ENCODE peak calls at places on chromosomes 13 and 19, in nine cellular contexts. D, W, J, I, A, F, K, O and P are unnamed samples.

GRCh38 chr13:20270163-20270865 is 38.2 kb upstream of the GJB6 start:
- DNase-seq in O (no peak), J (peak), A (no peak), I (no peak), D (no peak), K (peak), F (peak), W (no peak), P (no peak)

GRCh38 chr13:39612023-39612637 is 9.1 kb upstream of the LHFPL6 start:
- DNase-seq in K (peak), W (peak), A (peak), F (peak), J (peak), I (peak), O (peak), D (peak), P (peak)

GRCh38 chr13:67223024-67223423 is 7.1 kb downstream of the PCDH9 start:
- DNase-seq in O (no peak), W (no peak), A (no peak), F (peak), J (peak), I (peak), D (peak), K (peak), P (no peak)

GRCh38 chr13:83184819-83185218 is 697.5 kb downstream of the SLITRK1 start:
- DNase-seq in O (no peak), D (peak), I (peak), K (peak), F (peak), J (peak), W (no peak), A (no peak), P (no peak)

GRCh38 chr19:43620061-43621001 is 902 bp upstream of the ZNF428 start:
- DNase-seq in A (no peak), K (no peak), O (peak), J (no peak), I (no peak), D (no peak), W (no peak), F (no peak), P (no peak)

GRCh38 chr19:44604241-44604640 is 9.1 kb upstream of the IGSF23 start:
- DNase-seq in W (no peak), I (no peak), D (no peak), K (no peak), A (no peak), J (no peak), F (no peak), O (no peak), P (no peak)

GRCh38 chr13:97921146-97921776 is 32.2 kb upstream of the IPO5 start:
- DNase-seq in A (no peak), F (peak), W (no peak), D (peak), K (no peak), J (no peak), O (no peak), I (peak), P (no peak)

GRCh38 chr19:6343462-6343861 is 10.1 kb upstream of the ACER1 start:
- DNase-seq in I (no peak), J (no peak), K (no peak), O (no peak), W (no peak), F (no peak), A (no peak), D (no peak), P (no peak)

GRCh38 chr13:77431449-77431848 is 104.1 kb upstream of the SCEL start:
- DNase-seq in J (no peak), I (no peak), W (no peak), K (no peak), D (no peak), O (no peak), A (no peak), F (no peak), P (no peak)

GRCh38 chr13:40589285-40590109 is 76.9 kb downstream of the FOXO1 start:
- DNase-seq in O (no peak), K (peak), D (peak), I (peak), J (peak), A (no peak), W (no peak), F (peak), P (no peak)

GRCh38 chr13:101406787-101407186 is 9.5 kb downstream of the NALCN start:
- DNase-seq in K (no peak), A (no peak), J (peak), W (no peak), O (no peak), F (no peak), I (no peak), D (no peak), P (no peak)

GRCh38 chr19:8357007-8357521 is 6.9 kb upstream of the ANGPTL4 start:
- DNase-seq in F (no peak), I (no peak), W (no peak), K (peak), D (no peak), A (no peak), J (no peak), O (no peak), P (no peak)

GRCh38 chr19:33690461-33691427 is 69.0 kb downstream of the CHST8 start:
- DNase-seq in D (no peak), I (no peak), K (no peak), O (no peak), F (no peak), A (no peak), J (no peak), W (no peak), P (no peak)

GRCh38 chr13:111946214-111946613 is 120.7 kb upstream of the SOX1 start:
- DNase-seq in O (no peak), F (no peak), W (no peak), K (no peak), D (no peak), J (no peak), A (peak), I (no peak), P (no peak)

GRCh38 chr13:110403315-110403714 is 96.2 kb downstream of the COL4A2 start:
- DNase-seq in O (no peak), A (no peak), J (no peak), F (peak), I (peak), W (no peak), D (no peak), K (peak), P (no peak)

GRCh38 chr13:100644328-100644727 is 30.3 kb downstream of the TMTC4 start:
- DNase-seq in K (no peak), O (no peak), F (no peak), I (no peak), D (peak), J (no peak), A (no peak), W (no peak), P (no peak)

GRCh38 chr13:47087841-47088240 is 191.0 kb upstream of the HTR2A start:
- DNase-seq in I (peak), F (peak), D (peak), O (no peak), W (no peak), J (no peak), A (no peak), K (peak), P (no peak)

GRCh38 chr19:1066748-1067340 is at the start of gene ARHGAP45:
- DNase-seq in K (no peak), J (no peak), F (no peak), I (no peak), D (no peak), W (no peak), A (peak), O (peak), P (no peak)

GRCh38 chr19:57068921-57069697 is 50.7 kb upstream of the USP29 start:
- DNase-seq in A (no peak), F (no peak), O (no peak), J (no peak), I (no peak), W (no peak), D (no peak), K (no peak), P (no peak)

GRCh38 chr19:41401483-41401882 is 3.9 kb downstream of the BCKDHA start:
- DNase-seq in W (no peak), I (no peak), F (no peak), D (no peak), K (no peak), O (no peak), A (no peak), J (no peak), P (no peak)

GRCh38 chr19:41403181-41403970 is 5.8 kb downstream of the BCKDHA start:
- DNase-seq in A (no peak), D (no peak), F (no peak), J (no peak), W (no peak), K (no peak), I (no peak), O (no peak), P (no peak)

GRCh38 chr19:41399525-41399924 is 1.9 kb downstream of the BCKDHA start:
- DNase-seq in K (no peak), F (no peak), J (no peak), I (no peak), D (no peak), O (no peak), A (no peak), W (no peak), P (no peak)

GRCh38 chr19:41399091-41399490 is 1.5 kb downstream of the BCKDHA start:
- DNase-seq in W (no peak), J (no peak), A (no peak), I (no peak), D (no peak), K (no peak), F (no peak), O (no peak), P (no peak)

DNA sequence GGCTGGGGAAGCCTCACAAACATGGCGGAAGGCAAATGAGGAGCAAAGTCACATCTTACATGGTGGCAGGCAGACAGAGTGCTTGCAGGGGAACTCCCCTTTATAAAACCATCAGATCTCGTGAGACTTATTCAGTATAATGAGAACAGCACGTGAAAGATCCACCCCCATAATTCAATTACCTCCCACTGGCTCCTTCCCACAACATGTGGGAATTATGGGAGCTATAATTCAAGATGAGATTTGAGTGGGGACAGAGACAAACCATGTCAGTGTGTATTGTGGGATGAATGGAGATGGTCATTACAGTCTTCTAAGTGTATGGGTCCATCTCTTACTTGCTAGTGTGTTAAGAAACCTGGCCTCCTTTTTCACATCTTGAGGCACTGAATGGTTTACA is 4.4 kb downstream of the BCKDHA start:
- DNase-seq in J (no peak), K (no peak), I (no peak), W (no peak), F (no peak), D (no peak), A (no peak), O (no peak), P (no peak)
- TF ChIP-seq CTCF in J (no peak), K (no peak), I (no peak), W (no peak), F (no peak), D (no peak), A (no peak), O (no peak), P (no peak)

GRCh38 chr19:17436874-17437267 is 11.6 kb downstream of the TMEM221 start:
- DNase-seq in A (no peak), W (no peak), K (no peak), O (no peak), I (no peak), F (no peak), D (no peak), J (no peak), P (no peak)
- TF ChIP-seq CTCF in A (no peak), W (no peak), K (no peak), O (no peak), I (no peak), F (no peak), D (no peak), J (no peak), P (no peak)

GRCh38 chr13:26075498-26075897 is 23.7 kb upstream of the SHISA2 start:
- DNase-seq in O (no peak), A (no peak), K (no peak), J (no peak), W (no peak), D (no peak), I (no peak), F (peak), P (no peak)
- TF ChIP-seq CTCF in O (no peak), A (no peak), K (no peak), J (no peak), W (no peak), D (no peak), I (no peak), F (no peak), P (no peak)

GRCh38 chr13:21813110-21813509 is 142.2 kb downstream of the FGF9 start:
- DNase-seq in O (no peak), F (no peak), K (no peak), D (no peak), W (no peak), A (no peak), I (no peak), J (no peak), P (no peak)
- TF ChIP-seq CTCF in O (no peak), F (no peak), K (no peak), D (no peak), W (no peak), A (no peak), I (no peak), J (no peak), P (no peak)

GRCh38 chr13:21619633-21620220 is 15.8 kb upstream of the MICU2 start:
- DNase-seq in F (no peak), W (no peak), A (no peak), K (no peak), D (peak), I (no peak), J (no peak), O (no peak), P (no peak)

GRCh38 chr13:21620858-21621257 is 16.9 kb upstream of the MICU2 start:
- DNase-seq in D (no peak), O (no peak), J (no peak), I (no peak), F (no peak), A (no peak), K (no peak), W (no peak), P (no peak)

GRCh38 chr13:21625366-21625765 is 21.4 kb upstream of the MICU2 start:
- DNase-seq in F (peak), I (no peak), K (peak), O (no peak), A (no peak), J (peak), D (peak), W (no peak), P (no peak)
- TF ChIP-seq CTCF in F (peak), I (peak), K (peak), O (peak), A (peak), J (peak), D (peak), W (no peak), P (peak)

DNA sequence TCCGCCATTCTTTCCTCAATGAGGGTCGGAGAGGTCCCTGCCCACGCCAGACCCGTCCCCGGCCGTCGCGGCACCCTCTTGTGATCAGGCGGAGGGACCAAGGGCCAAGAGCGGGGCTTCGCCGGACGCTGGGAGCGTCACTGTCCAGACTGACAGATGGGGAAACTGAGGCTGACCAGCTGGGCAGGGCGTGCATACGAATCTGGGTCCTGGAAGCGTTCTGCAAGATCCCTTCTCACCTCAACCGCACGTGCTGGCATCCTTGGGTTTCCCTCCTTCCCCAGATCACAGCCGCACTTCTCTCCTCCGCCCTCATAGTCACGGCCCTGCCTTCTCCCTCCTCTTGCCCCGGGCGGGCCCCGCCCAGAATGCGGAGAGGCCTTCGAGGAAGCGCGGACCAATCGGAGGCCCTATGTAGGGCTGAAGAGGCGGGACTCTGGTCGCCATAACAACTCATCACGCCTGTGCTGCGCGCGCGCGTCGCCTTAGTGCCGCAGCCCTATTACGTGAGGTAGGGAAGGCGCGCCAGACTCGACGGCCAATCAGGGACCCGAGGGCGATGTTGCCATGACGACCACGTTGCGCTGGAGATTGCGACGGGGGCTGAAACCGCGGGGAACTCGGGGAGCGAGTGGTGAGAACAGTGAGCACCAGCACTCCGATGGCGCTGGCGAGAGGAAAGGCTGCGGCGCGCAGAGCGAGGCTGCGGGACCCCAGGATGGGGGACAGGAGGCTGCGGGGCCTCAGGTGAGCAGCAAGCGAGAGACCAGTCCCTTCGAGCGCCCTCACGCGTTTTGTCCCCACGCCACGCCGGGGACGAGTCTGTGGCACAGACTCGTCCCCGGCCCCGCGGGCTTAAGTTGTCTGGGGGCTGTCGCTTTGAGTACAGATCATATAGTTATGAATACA is 5.7 kb downstream of the RNF225 start:
- DNase-seq in D (peak), F (peak), I (peak), O (peak), K (peak), W (peak), A (peak), J (peak), P (peak)
- TF ChIP-seq CTCF in D (no peak), F (peak), I (no peak), O (no peak), K (no peak), W (no peak), A (no peak), J (no peak), P (no peak)